ENCODE peak calls at places on chromosomes 7 and 10, in four cellular contexts. N is K562, R is GM12878, W is HepG2. Z is an unnamed sample.

GRCh38 chr7:102935450-102936110 is 22.8 kb downstream of the LRRC17 start:
- DNase-seq in N (no peak), R (no peak), W (no peak), Z (no peak)

GRCh38 chr7:128324363-128324680 is 19.4 kb downstream of the RBM28 start:
- DNase-seq in N (no peak), R (no peak), W (no peak), Z (no peak)

GRCh38 chr10:132836248-132836831 is 50.4 kb upstream of the NKX6-2 start:
- DNase-seq in N (no peak), R (no peak), W (no peak), Z (no peak)

GRCh38 chr10:11898372-11899066 is 75.4 kb downstream of the PROSER2 start:
- DNase-seq in N (peak; percentile 94), R (no peak), W (peak; percentile 89), Z (no peak)

GRCh38 chr7:84900215-84900614 is 286.6 kb downstream of the SEMA3D start:
- DNase-seq in N (no peak), R (no peak), W (no peak), Z (no peak)

GRCh38 chr7:116614509-116615285 is 57.3 kb upstream of the MET start:
- DNase-seq in N (no peak), R (no peak), W (no peak), Z (no peak)

GRCh38 chr10:70478191-70479160 is at the start of gene PALD1:
- DNase-seq in N (peak; percentile 86), R (no peak), W (no peak), Z (peak; percentile 82)

GRCh38 chr10:68560201-68560915 is at the start of gene TET1:
- DNase-seq in N (peak; percentile 91), R (no peak), W (peak; percentile 64), Z (peak; percentile 90)

GRCh38 chr10:4111593-4111992 is 326.6 kb upstream of the KLF6 start:
- DNase-seq in N (no peak), R (no peak), W (no peak), Z (no peak)

GRCh38 chr10:114684822-114685209 is 26.7 kb upstream of the ABLIM1 start:
- DNase-seq in N (no peak), R (no peak), W (peak; percentile 95), Z (no peak)

GRCh38 chr7:39181398-39181797 is 203.7 kb downstream of the POU6F2 start:
- DNase-seq in N (no peak), R (no peak), W (no peak), Z (no peak)

GRCh38 chr7:1354661-1355567 is 104.4 kb downstream of the MICALL2 start:
- DNase-seq in N (no peak), R (no peak), W (no peak), Z (no peak)

GRCh38 chr7:5766321-5766761 is 15.1 kb downstream of the RNF216 start:
- DNase-seq in N (no peak), R (no peak), W (no peak), Z (no peak)

GRCh38 chr7:118575393-118575948 is 351.0 kb downstream of the ANKRD7 start:
- DNase-seq in N (no peak), R (no peak), W (no peak), Z (no peak)

GRCh38 chr10:79322616-79323566 is 24.4 kb upstream of the PPIF start:
- DNase-seq in N (no peak), R (peak; percentile 46), W (no peak), Z (no peak)

GRCh38 chr10:34449836-34450235 is 365.3 kb downstream of the PARD3 start:
- DNase-seq in N (no peak), R (no peak), W (no peak), Z (no peak)

GRCh38 chr7:98216941-98217622 is 5.8 kb downstream of the BHLHA15 start:
- DNase-seq in N (no peak), R (no peak), W (no peak), Z (no peak)

GRCh38 chr10:70034252-70034651 is 18.4 kb upstream of the MACROH2A2 start:
- DNase-seq in N (no peak), R (no peak), W (no peak), Z (no peak)

GRCh38 chr10:95536017-95536416 is 25.2 kb downstream of the SORBS1 start:
- DNase-seq in N (no peak), R (no peak), W (no peak), Z (no peak)

GRCh38 chr10:60305394-60305892 is 84.2 kb downstream of the ANK3 start:
- DNase-seq in N (peak; percentile 47), R (no peak), W (no peak), Z (no peak)

GRCh38 chr10:7945469-7946187 is 108.9 kb upstream of the GATA3 start:
- DNase-seq in N (no peak), R (no peak), W (peak; percentile 41), Z (no peak)

GRCh38 chr7:34570300-34570699 is 87.7 kb upstream of the NPSR1 start:
- DNase-seq in N (no peak), R (no peak), W (no peak), Z (no peak)

GRCh38 chr7:128427289-128427891 is 17.6 kb upstream of the IMPDH1 start:
- DNase-seq in N (peak; percentile 58), R (no peak), W (peak; percentile 55), Z (no peak)

GRCh38 chr7:90723866-90724265 is 127.7 kb downstream of the CDK14 start:
- DNase-seq in N (no peak), R (no peak), W (no peak), Z (no peak)

GRCh38 chr10:130022501-130023299 is 58.6 kb upstream of the EBF3 start:
- DNase-seq in N (no peak), R (no peak), W (no peak), Z (no peak)

GRCh38 chr7:18638594-18639452 is 143.3 kb downstream of the HDAC9 start:
- DNase-seq in N (no peak), R (no peak), W (no peak), Z (no peak)

GRCh38 chr7:93011351-93012294 is 106.2 kb downstream of the SAMD9 start:
- DNase-seq in N (no peak), R (no peak), W (no peak), Z (no peak)

GRCh38 chr7:29099896-29100847 is 46.2 kb downstream of the CPVL start:
- DNase-seq in N (no peak), R (no peak), W (peak; percentile 95), Z (no peak)

GRCh38 chr10:106439366-106439765 is 725.1 kb downstream of the SORCS1 start:
- DNase-seq in N (no peak), R (no peak), W (no peak), Z (no peak)

GRCh38 chr10:74058658-74059057 is 60.7 kb downstream of the VCL start:
- DNase-seq in N (no peak), R (no peak), W (peak; percentile 37), Z (no peak)

GRCh38 chr10:45425628-45426563 is 51.9 kb downstream of the ALOX5 start:
- DNase-seq in N (no peak), R (no peak), W (no peak), Z (no peak)

GRCh38 chr10:36794981-36795380 is 330.4 kb upstream of the ANKRD30A start:
- DNase-seq in N (no peak), R (no peak), W (no peak), Z (no peak)

DNA sequence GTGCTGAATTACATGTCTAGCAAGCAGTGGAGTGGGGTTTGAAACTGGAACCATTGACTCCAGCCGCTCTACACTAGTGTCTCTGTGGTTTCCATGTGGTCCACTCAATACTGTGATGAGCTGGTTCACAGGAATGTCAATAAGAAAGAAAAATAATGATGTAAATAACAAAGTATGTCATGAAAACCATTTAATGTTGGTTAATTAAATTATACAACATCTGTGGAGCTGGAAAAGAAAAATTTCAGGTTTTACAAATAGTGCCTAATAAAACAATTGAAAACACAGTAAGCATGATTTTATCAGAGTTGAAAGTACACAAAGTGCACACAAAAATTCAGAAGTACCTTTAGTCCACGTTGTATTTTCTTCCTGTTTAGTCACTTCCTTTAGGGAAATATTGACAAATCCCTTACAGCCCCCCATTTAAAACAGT is 28.7 kb upstream of the NAMPT start:
- DNase-seq in N (no peak), R (no peak), W (no peak), Z (no peak)
- TF ChIP-seq CREB1 in N (no peak), R (no peak), W (no peak), Z (no peak)

GRCh38 chr7:151850484-151851159 is 26.3 kb downstream of the PRKAG2 start:
- DNase-seq in N (no peak), R (no peak), W (no peak), Z (no peak)

GRCh38 chr7:151851782-151852181 is 25.1 kb downstream of the PRKAG2 start:
- DNase-seq in N (no peak), R (no peak), W (no peak), Z (peak; percentile 5)

GRCh38 chr7:151849879-151850260 is 27.0 kb downstream of the PRKAG2 start:
- DNase-seq in N (no peak), R (no peak), W (no peak), Z (no peak)

GRCh38 chr7:151852486-151853396 is 24.2 kb downstream of the PRKAG2 start:
- DNase-seq in N (no peak), R (no peak), W (no peak), Z (peak; percentile 13)

GRCh38 chr7:151851160-151851751 is 25.7 kb downstream of the PRKAG2 start:
- DNase-seq in N (no peak), R (peak; percentile 13), W (no peak), Z (peak; percentile 4)
- TF ChIP-seq CREM in N (no peak), R (no peak), W (no peak), Z (no peak)

GRCh38 chr7:158782638-158783490 is 46.4 kb downstream of the ESYT2 start:
- DNase-seq in N (no peak), R (no peak), W (peak; percentile 15), Z (no peak)
- TF ChIP-seq SP1 in N (no peak), R (no peak), W (no peak), Z (no peak)

GRCh38 chr7:151286148-151286547 is 37.7 kb upstream of the SMARCD3 start:
- DNase-seq in N (no peak), R (no peak), W (no peak), Z (no peak)
- TF ChIP-seq CREB1 in N (no peak), R (no peak), W (no peak), Z (no peak)

GRCh38 chr7:157675427-157675930 is 338.7 kb downstream of the DNAJB6 start:
- DNase-seq in N (no peak), R (no peak), W (no peak), Z (no peak)

GRCh38 chr7:157674027-157674714 is 337.4 kb downstream of the DNAJB6 start:
- DNase-seq in N (no peak), R (no peak), W (no peak), Z (no peak)

GRCh38 chr7:157674715-157675426 is 338.1 kb downstream of the DNAJB6 start:
- DNase-seq in N (no peak), R (no peak), W (no peak), Z (no peak)

GRCh38 chr7:157671358-157672255 is 334.8 kb downstream of the DNAJB6 start:
- DNase-seq in N (no peak), R (no peak), W (no peak), Z (no peak)

GRCh38 chr7:157673573-157673972 is 336.8 kb downstream of the DNAJB6 start:
- DNase-seq in N (no peak), R (no peak), W (no peak), Z (no peak)
- TF ChIP-seq CREM in N (no peak), R (no peak), W (no peak), Z (no peak)

GRCh38 chr7:152330827-152331226 is 105.0 kb downstream of the KMT2C start:
- DNase-seq in N (no peak), R (no peak), W (no peak), Z (no peak)
- TF ChIP-seq SP1 in N (no peak), R (no peak), W (no peak), Z (no peak)

Z was measured in WTC11.